ENCODE peak calls at places on chromosomes 12 and 14, in seven cellular contexts. Z, J, S, A, G, B and U are unnamed samples.

GRCh38 chr12:124278389-124279101 is 16.3 kb upstream of the RFLNA start:
- DNase-seq in A (no peak), G (no peak), B (no peak), Z (no peak), J (no peak), S (no peak), U (no peak)

GRCh38 chr14:74203546-74203945 is 35.7 kb upstream of the VSX2 start:
- DNase-seq in S (no peak), A (no peak), J (no peak), B (no peak), Z (no peak), G (no peak), U (no peak)

GRCh38 chr12:52151859-52152783 is 39.7 kb downstream of the KRT80 start:
- DNase-seq in S (peak), J (peak), Z (no peak), G (peak), A (peak), B (no peak), U (no peak)

GRCh38 chr12:24814379-24815086 is 134.4 kb downstream of the BCAT1 start:
- DNase-seq in S (no peak), G (no peak), B (no peak), J (no peak), Z (no peak), A (no peak), U (no peak)

GRCh38 chr12:122021193-122021821 is 377 bp upstream of the BCL7A start:
- DNase-seq in J (no peak), S (no peak), Z (no peak), A (peak), G (peak), B (no peak), U (no peak)

GRCh38 chr12:121538699-121539061 is 42.1 kb downstream of the KDM2B start:
- DNase-seq in Z (no peak), B (no peak), G (no peak), S (no peak), A (no peak), J (no peak), U (no peak)

GRCh38 chr12:64943686-64944085 is 119.2 kb downstream of the TBC1D30 start:
- DNase-seq in Z (no peak), S (peak), J (no peak), A (peak), G (no peak), B (no peak), U (peak)

GRCh38 chr12:127169321-127170270 is 1097.4 kb upstream of the TMEM132C start:
- DNase-seq in G (no peak), B (no peak), S (no peak), J (no peak), Z (no peak), A (peak), U (peak)

GRCh38 chr14:103086771-103087342 is 2.8 kb downstream of the LBHD2 start:
- DNase-seq in A (no peak), J (no peak), S (no peak), Z (no peak), B (no peak), G (no peak), U (no peak)

GRCh38 chr14:103087343-103087835 is 3.4 kb downstream of the LBHD2 start:
- DNase-seq in A (no peak), B (no peak), Z (no peak), S (no peak), J (no peak), G (no peak), U (no peak)

GRCh38 chr14:103081951-103082350 is 2.1 kb upstream of the LBHD2 start:
- DNase-seq in G (no peak), A (no peak), S (no peak), J (no peak), Z (no peak), B (no peak), U (no peak)

GRCh38 chr14:103085106-103086091 is 1.4 kb downstream of the LBHD2 start:
- DNase-seq in A (no peak), S (no peak), Z (no peak), B (no peak), G (no peak), J (no peak), U (no peak)

DNA sequence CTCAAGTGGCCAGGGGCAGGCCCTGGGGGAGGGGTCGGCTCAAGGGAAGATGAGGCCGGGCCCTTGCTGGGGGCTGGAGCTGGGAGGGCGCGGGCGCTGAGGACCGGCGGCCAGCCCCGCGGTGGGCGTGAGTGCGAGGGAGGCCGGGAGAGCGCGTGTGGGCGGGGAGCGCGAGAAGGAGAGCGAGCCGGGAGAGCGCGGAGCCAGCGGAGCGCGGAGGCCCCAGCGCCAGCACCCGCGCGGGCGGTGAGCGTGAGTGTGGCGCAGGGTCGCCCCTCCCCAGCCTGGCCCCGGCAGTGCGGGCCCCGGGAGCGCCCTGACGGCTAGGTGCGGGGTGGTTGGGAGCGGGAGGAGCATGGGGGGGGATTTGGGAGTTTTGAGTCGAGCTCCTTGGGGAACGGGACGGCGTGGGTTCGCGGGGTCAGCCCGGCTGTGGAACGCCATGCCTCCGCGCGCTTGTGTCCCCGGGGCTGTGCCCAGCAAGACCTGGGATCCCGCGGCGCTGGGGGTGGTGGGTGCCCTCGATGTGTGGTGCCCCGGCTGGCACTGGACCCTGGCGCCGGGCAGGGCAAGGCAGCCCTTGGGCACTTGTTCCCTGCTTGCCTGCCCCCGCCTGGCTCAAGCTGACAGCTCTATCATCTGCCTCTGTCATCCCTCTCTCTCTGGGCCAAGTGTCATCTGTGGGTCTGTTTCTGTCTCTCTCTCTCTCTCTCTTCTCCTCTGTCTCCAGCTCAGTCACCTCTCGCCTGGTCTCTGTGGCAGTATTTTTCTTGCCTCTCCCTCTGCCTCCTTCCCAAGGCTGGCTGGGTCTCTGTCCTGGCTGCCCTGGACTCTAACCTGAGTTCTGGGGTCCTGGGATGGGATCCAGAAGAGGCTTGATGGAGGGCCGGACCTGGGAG is at the start of gene LBHD2:
- DNase-seq in G (no peak), S (no peak), A (no peak), B (no peak), J (no peak), Z (no peak), U (no peak)
- TF ChIP-seq CTCF in G (no peak), S (no peak), A (no peak), B (no peak), J (no peak), Z (no peak), U (no peak)

GRCh38 chr12:80937391-80938238 is at the start of gene LIN7A:
- DNase-seq in Z (peak), B (no peak), S (peak), A (peak), J (no peak), G (peak), U (no peak)
- H3K4me3 ChIP-seq in Z (peak), B (peak), S (peak), A (peak), J (peak), G (peak), U (peak)

GRCh38 chr12:1629338-1630080 is 478 bp downstream of the WNT5B start:
- DNase-seq in Z (no peak), S (no peak), J (no peak), G (no peak), B (no peak), A (no peak), U (no peak)
- TF ChIP-seq CTCF in Z (peak), S (peak), J (no peak), G (no peak), B (no peak), A (no peak), U (peak)

GRCh38 chr14:89188492-89188891 is 228.5 kb downstream of the FOXN3 start:
- DNase-seq in A (no peak), Z (no peak), B (no peak), S (no peak), J (no peak), G (no peak), U (no peak)

GRCh38 chr14:89186850-89187376 is 230.1 kb downstream of the FOXN3 start:
- DNase-seq in G (no peak), S (peak), Z (no peak), A (no peak), B (no peak), J (no peak), U (no peak)

GRCh38 chr14:89184952-89185351 is 232.1 kb downstream of the FOXN3 start:
- DNase-seq in J (no peak), B (no peak), S (no peak), Z (no peak), A (no peak), G (no peak), U (no peak)

GRCh38 chr14:89187501-89187900 is 229.5 kb downstream of the FOXN3 start:
- DNase-seq in G (no peak), A (no peak), Z (no peak), J (no peak), S (no peak), B (no peak), U (no peak)

GRCh38 chr14:89185919-89186849 is 230.8 kb downstream of the FOXN3 start:
- DNase-seq in B (peak), A (peak), Z (peak), S (peak), G (no peak), J (peak), U (peak)
- H3K4me3 ChIP-seq in B (no peak), A (no peak), Z (no peak), S (no peak), G (no peak), J (no peak), U (no peak)

DNA sequence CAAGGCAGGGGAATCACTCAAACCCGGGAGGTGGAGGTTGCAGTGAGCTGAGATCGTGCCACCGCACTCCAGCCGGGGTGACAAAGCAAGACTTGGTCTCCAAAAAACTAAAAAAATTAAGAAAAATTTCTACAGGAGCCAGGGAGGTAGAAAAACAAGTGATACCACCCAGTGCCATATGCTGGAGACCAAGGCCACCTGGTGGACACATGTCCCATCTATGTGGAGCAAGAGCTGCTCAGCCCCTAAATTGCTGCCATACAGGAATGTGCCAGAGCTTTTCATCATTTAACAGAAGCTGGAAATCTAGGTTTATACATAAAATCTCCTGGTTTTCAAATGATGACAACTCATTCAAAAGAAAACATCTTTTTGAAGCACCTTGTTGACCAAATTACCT is 61.4 kb upstream of the ELK3 start:
- DNase-seq in Z (no peak), S (no peak), G (no peak), A (no peak), B (peak), J (no peak), U (no peak)
- TF ChIP-seq CTCF in Z (peak), S (peak), G (no peak), A (peak), B (peak), J (peak), U (no peak)

DNA sequence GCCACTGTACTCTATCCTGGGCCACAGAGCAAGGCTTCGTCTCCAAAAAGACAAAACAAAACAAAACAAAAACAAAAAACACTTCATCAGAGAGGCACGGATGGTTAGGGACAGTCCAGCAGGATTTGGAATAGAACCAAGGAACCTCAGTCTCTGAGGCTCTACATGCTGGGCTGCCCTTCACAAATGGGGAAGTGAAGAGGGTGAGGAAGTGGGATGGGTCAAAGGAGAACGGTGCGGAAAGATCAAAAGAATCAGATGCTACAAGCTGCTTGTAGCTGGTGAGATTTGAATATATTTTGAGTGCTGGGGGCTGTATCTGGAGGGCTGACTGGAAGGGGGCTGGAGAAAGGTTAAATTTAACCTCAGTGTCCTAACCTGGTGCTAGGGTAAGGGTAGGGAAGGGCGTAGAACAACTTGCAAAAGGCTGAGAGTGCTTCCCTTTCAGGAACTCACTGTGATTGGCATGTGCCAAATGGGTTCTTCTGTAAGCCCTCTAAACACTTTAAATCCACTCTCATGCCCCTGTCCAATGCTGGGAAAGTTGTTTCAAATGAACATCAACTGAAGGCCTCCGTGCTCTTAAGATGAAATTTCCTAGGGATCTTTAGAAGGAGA is 4.6 kb downstream of the FOXJ2 start:
- DNase-seq in S (no peak), G (no peak), J (no peak), B (no peak), A (no peak), Z (no peak), U (no peak)
- H3K4me3 ChIP-seq in S (no peak), G (no peak), J (no peak), B (no peak), A (no peak), Z (no peak), U (no peak)

GRCh38 chr14:85129907-85130306 is 400.0 kb upstream of the FLRT2 start:
- DNase-seq in A (no peak), Z (no peak), G (no peak), B (no peak), S (no peak), J (no peak), U (no peak)

DNA sequence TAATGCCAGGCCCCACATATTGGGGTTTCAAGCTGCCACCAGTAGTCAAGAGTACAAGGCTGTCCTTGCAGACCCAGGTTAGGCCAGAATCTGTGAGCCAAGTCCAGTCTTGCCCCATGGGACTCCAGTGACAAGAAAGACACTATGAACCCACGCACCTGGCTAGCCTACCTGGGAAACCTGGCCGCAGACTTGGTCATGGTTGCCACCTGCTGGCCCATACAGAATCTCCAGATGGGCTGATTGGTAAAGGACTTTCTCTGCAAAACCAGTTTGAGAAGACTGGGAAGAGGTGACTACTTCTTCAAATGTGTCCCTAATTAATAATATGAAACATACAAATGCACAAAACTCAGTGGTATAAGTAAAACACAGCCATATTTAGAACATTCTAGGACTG is 398.4 kb upstream of the FLRT2 start:
- DNase-seq in Z (no peak), B (no peak), A (no peak), G (no peak), J (no peak), S (no peak), U (no peak)
- TF ChIP-seq CTCF in Z (peak), B (no peak), A (no peak), G (no peak), J (peak), S (no peak), U (no peak)